ENCODE peak calls at places on chromosome 2, in nine cellular contexts. U, P, I, R, F, J, V, H and B are unnamed samples.
A peak's percentile ranks its signal among the peaks of the same experiment; 100 is the strongest.

GRCh38 chr2:81647715-81648114 is 1343.2 kb upstream of the LRRTM1 start:
- DNase-seq in R (no peak), V (no peak), J (no peak), H (no peak), F (no peak), P (no peak), I (no peak), U (no peak), B (no peak)

GRCh38 chr2:153770359-153770991 is 101.2 kb upstream of the GALNT13 start:
- DNase-seq in F (no peak), I (no peak), R (no peak), P (peak; percentile 2), V (peak; percentile 2), J (no peak), U (no peak), H (no peak), B (no peak)

GRCh38 chr2:231545105-231545902 is 15.1 kb upstream of the NMUR1 start:
- DNase-seq in U (peak; percentile 50), R (peak; percentile 43), V (peak; percentile 68), F (peak; percentile 69), J (no peak), H (no peak), I (no peak), P (no peak), B (peak; percentile 54)

GRCh38 chr2:228401065-228401912 is 219.8 kb upstream of the SPHKAP start:
- DNase-seq in J (no peak), F (no peak), R (no peak), I (peak; percentile 5), V (peak; percentile 30), P (no peak), H (no peak), U (no peak), B (no peak)

GRCh38 chr2:156437876-156438410 is 1.8 kb downstream of the GPD2 start:
- DNase-seq in J (no peak), U (no peak), F (no peak), V (peak; percentile 35), R (no peak), I (peak; percentile 56), P (no peak), H (no peak), B (no peak)

GRCh38 chr2:120470041-120470716 is 124.2 kb downstream of the INHBB start:
- DNase-seq in R (peak; percentile 95), U (peak; percentile 53), P (no peak), H (peak; percentile 78), J (peak; percentile 85), V (peak; percentile 94), I (peak; percentile 99), F (peak; percentile 56), B (peak; percentile 81)

GRCh38 chr2:60489269-60489668 is 64.2 kb downstream of the BCL11A start:
- DNase-seq in V (no peak), R (no peak), I (no peak), J (no peak), H (no peak), P (no peak), U (no peak), F (no peak), B (no peak)

GRCh38 chr2:211453311-211453894 is 897.0 kb downstream of the CPS1 start:
- DNase-seq in J (no peak), H (no peak), R (no peak), I (no peak), V (no peak), U (no peak), F (no peak), P (no peak), B (no peak)

GRCh38 chr2:207337234-207338219 is 171.8 kb upstream of the KLF7 start:
- DNase-seq in V (peak; percentile 35), P (peak; percentile 94), R (peak; percentile 58), J (no peak), F (no peak), I (no peak), H (peak; percentile 18), U (no peak), B (peak; percentile 53)

GRCh38 chr2:3130889-3131635 is 246.6 kb downstream of the EIPR1 start:
- DNase-seq in F (no peak), I (peak; percentile 43), R (no peak), V (no peak), H (no peak), P (no peak), U (no peak), J (no peak), B (no peak)

DNA sequence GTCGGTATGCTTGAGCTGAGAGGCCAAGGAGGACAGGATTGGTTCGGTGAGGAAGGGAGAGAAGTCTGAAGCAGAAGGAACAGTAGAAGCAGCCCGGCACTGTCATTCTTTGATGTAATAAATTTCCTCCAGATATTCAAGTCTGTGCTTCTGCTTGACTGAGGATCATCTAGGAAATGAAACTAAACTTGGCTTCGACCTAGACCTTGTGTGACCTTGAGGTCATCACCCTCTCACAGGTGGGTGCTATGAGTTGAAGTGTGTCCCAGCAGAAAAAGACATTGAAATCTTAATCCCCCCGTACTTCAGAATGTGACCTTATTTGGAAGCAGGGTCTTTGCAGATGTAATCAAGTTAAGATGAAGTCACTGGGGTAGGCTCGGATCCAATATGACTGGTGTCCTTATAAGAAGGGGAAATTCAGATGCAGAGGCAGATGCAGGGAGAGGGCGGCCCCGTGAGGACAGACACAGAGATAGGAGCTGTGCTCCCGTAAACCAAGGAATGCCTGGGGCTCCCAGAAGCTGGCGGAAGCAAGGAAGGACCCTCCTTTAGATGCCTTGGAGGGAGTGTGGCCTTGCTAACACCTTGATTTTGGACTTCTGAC is 49.0 kb downstream of the PRKCE start:
- DNase-seq in R (no peak), J (no peak), F (no peak), I (no peak), V (no peak), H (no peak), U (no peak), P (no peak), B (no peak)
- TF ChIP-seq CTCF in R (no peak), J (no peak), F (peak; percentile 5), I (no peak), V (no peak), H (no peak), U (no peak), P (peak; percentile 11), B (no peak)

GRCh38 chr2:10448646-10449480 is 736 bp upstream of the ODC1 start:
- DNase-seq in H (peak; percentile 92), J (peak; percentile 90), P (peak; percentile 77), U (peak; percentile 93), R (peak; percentile 80), V (peak; percentile 88), I (peak; percentile 37), F (peak; percentile 95), B (peak; percentile 85)

GRCh38 chr2:10451819-10452218 is 3.7 kb upstream of the ODC1 start:
- DNase-seq in V (no peak), J (no peak), R (no peak), H (no peak), F (no peak), P (no peak), I (no peak), U (no peak), B (no peak)

GRCh38 chr2:10449481-10449831 is 1.3 kb upstream of the ODC1 start:
- DNase-seq in R (no peak), U (no peak), I (no peak), V (no peak), J (no peak), P (no peak), F (no peak), H (no peak), B (no peak)

GRCh38 chr2:10448208-10448645 is at the start of gene ODC1:
- DNase-seq in U (peak; percentile 96), I (peak; percentile 97), P (peak; percentile 82), J (peak; percentile 95), V (peak; percentile 92), R (peak; percentile 91), H (peak; percentile 80), F (peak; percentile 96), B (peak; percentile 93)

GRCh38 chr2:10449838-10450691 is 1.9 kb upstream of the ODC1 start:
- DNase-seq in R (no peak), H (peak; percentile 58), I (no peak), F (peak; percentile 86), J (no peak), P (no peak), V (peak; percentile 38), U (peak; percentile 87), B (no peak)
- H3K4me3 ChIP-seq in R (peak overlapping the region; percentile 82), H (peak overlapping the region; percentile 16), I (no peak overlapping the region), F (no peak overlapping the region), J (no peak overlapping the region), P (peak overlapping the region; percentile 81), V (no peak overlapping the region), U (peak overlapping the region; percentile 64), B (no peak overlapping the region)

DNA sequence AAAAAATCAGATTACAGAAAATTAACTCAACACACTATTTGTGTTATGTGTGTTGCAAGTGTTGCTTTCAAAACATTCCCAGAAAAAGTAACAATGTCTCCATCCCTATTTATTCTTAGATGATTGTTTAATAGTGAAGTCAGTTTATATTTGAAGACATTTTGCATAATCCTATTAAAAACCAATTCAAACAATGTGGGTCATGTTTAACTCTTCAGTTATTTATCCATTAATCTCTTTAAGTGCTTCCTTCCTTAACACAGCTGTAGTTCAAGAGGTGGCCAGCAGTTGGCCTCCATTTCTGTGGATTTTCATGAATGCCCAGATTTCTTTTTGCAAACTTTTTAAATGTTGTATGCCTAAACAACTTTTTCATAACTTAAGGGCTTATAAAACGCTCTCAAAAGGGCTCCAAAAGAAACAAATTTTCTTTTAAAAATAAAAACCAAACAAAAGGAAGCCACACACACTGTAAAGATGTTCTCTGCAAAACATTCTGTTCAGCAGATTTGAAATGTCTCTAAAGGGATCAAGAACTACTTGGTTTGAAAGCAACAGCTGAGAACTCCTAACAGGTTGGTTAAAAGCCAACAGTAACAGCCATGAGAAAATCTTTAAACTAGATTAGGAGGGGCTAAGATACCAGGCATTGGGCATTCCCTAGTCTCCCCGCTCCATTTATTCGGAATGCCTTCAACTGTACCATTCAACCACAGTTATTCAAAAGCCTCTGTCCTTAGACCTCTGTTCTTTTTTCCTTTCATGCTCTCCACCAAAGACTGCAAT is 71.5 kb downstream of the THADA start:
- DNase-seq in R (no peak), J (no peak), P (no peak), U (no peak), V (peak; percentile 24), I (peak; percentile 65), F (no peak), H (peak; percentile 23), B (no peak)
- TF ChIP-seq CTCF in R (peak; percentile 48), J (no peak), P (no peak), U (no peak), V (peak; percentile 46), I (peak; percentile 29), F (peak; percentile 37), H (peak; percentile 10), B (peak; percentile 50)

GRCh38 chr2:100182494-100183355 is 40.3 kb upstream of the AFF3 start:
- DNase-seq in P (no peak), I (peak; percentile 23), V (no peak), U (no peak), H (no peak), J (no peak), F (no peak), R (peak; percentile 3), B (peak; percentile 12)

GRCh38 chr2:100186126-100186525 is 43.7 kb upstream of the AFF3 start:
- DNase-seq in U (no peak), F (no peak), H (no peak), P (no peak), V (no peak), I (no peak), R (no peak), J (no peak), B (no peak)

GRCh38 chr2:100185516-100185915 is 43.1 kb upstream of the AFF3 start:
- DNase-seq in V (no peak), I (no peak), R (no peak), U (no peak), J (no peak), H (no peak), P (no peak), F (no peak), B (no peak)

GRCh38 chr2:100184055-100184737 is 41.8 kb upstream of the AFF3 start:
- DNase-seq in J (no peak), U (no peak), F (no peak), V (no peak), R (peak; percentile 2), I (no peak), H (no peak), P (no peak), B (no peak)

GRCh38 chr2:100185105-100185504 is 42.7 kb upstream of the AFF3 start:
- DNase-seq in H (no peak), U (no peak), P (no peak), R (no peak), F (no peak), J (no peak), V (no peak), I (no peak), B (no peak)
- H3K4me3 ChIP-seq in H (no peak overlapping the region), U (no peak overlapping the region), P (no peak overlapping the region), R (no peak overlapping the region), F (no peak overlapping the region), J (no peak overlapping the region), V (no peak overlapping the region), I (no peak overlapping the region), B (no peak overlapping the region)